ENCODE peak calls at places on chromosomes 11 and 22, in five cellular contexts. A is brain microvascular endothelial cell; G is SK-N-SH; L is CD4-positive, alpha-beta T cell; H is dorsolateral prefrontal cortex. S is an unnamed sample.

GRCh38 chr11:130425156-130425555 is 3.3 kb downstream of the ADAMTS8 start:
- DNase-seq in A (no peak), G (no peak), L (no peak), H (no peak), S (no peak)

GRCh38 chr11:27914080-27914479 is 193.9 kb downstream of the KIF18A start:
- DNase-seq in A (no peak), G (no peak), L (no peak), H (no peak), S (no peak)

GRCh38 chr11:67079065-67079464 is 22.4 kb downstream of the RHOD start:
- DNase-seq in A (no peak), G (no peak), L (no peak), H (no peak), S (no peak)

GRCh38 chr11:9528141-9528511 is 45.3 kb upstream of the WEE1 start:
- DNase-seq in A (no peak), G (no peak), L (no peak), H (no peak), S (no peak)

GRCh38 chr22:41816241-41816640 is 15.8 kb downstream of the CCDC134 start:
- DNase-seq in A (no peak), G (no peak), L (no peak), H (no peak), S (no peak)

GRCh38 chr11:47470671-47471070 is 21.7 kb upstream of the RAPSN start:
- DNase-seq in A (no peak), G (no peak), L (no peak), H (no peak), S (no peak)

GRCh38 chr11:40722179-40722795 is 737.2 kb downstream of the LRRC4C start:
- DNase-seq in A (no peak), G (peak), L (no peak), H (no peak), S (no peak)

GRCh38 chr11:75223954-75224643 is 16.5 kb upstream of the TPBGL start:
- DNase-seq in A (no peak), G (no peak), L (no peak), H (no peak), S (no peak)

GRCh38 chr22:27639180-27640086 is 162.1 kb downstream of the MN1 start:
- DNase-seq in A (no peak), G (no peak), L (no peak), H (no peak), S (no peak)

GRCh38 chr22:42929838-42930155 is 72.7 kb upstream of the ARFGAP3 start:
- DNase-seq in A (no peak), G (no peak), L (no peak), H (no peak), S (no peak)

GRCh38 chr22:42928969-42929837 is 72.1 kb upstream of the ARFGAP3 start:
- DNase-seq in A (no peak), G (no peak), L (no peak), H (no peak), S (no peak)

GRCh38 chr22:42931421-42932196 is 74.5 kb upstream of the ARFGAP3 start:
- DNase-seq in A (no peak), G (no peak), L (no peak), H (no peak), S (no peak)

GRCh38 chr22:42932197-42932519 is 75.1 kb upstream of the ARFGAP3 start:
- DNase-seq in A (no peak), G (no peak), L (no peak), H (no peak), S (no peak)

GRCh38 chr22:42930810-42931420 is 73.8 kb upstream of the ARFGAP3 start:
- DNase-seq in A (peak), G (no peak), L (no peak), H (no peak), S (no peak)
- TF ChIP-seq CTCF in A (peak), G (peak), L (no peak), H (no peak), S (no peak)

GRCh38 chr22:24379536-24379935 is 47.9 kb upstream of the ADORA2A start:
- DNase-seq in A (no peak), G (no peak), L (no peak), H (no peak), S (no peak)

GRCh38 chr22:24376002-24376401 is 51.4 kb upstream of the ADORA2A start:
- DNase-seq in A (no peak), G (no peak), L (no peak), H (no peak), S (no peak)

GRCh38 chr22:24376606-24377005 is 50.8 kb upstream of the ADORA2A start:
- DNase-seq in A (no peak), G (no peak), L (no peak), H (no peak), S (no peak)

GRCh38 chr22:24383061-24383460 is 44.3 kb upstream of the ADORA2A start:
- DNase-seq in A (no peak), G (no peak), L (no peak), H (no peak), S (no peak)

GRCh38 chr22:24380220-24381218 is 46.9 kb upstream of the ADORA2A start:
- DNase-seq in A (no peak), G (no peak), L (no peak), H (no peak), S (no peak)
- H3K27ac ChIP-seq in A (no peak), G (peak), L (no peak), H (no peak), S (no peak)

GRCh38 chr11:121576531-121576930 is 123.8 kb upstream of the SORL1-AS1 start:
- DNase-seq in A (no peak), G (no peak), L (no peak), H (no peak), S (no peak)
- TF ChIP-seq CTCF in A (no peak), G (no peak), L (no peak), H (no peak), S (no peak)

DNA sequence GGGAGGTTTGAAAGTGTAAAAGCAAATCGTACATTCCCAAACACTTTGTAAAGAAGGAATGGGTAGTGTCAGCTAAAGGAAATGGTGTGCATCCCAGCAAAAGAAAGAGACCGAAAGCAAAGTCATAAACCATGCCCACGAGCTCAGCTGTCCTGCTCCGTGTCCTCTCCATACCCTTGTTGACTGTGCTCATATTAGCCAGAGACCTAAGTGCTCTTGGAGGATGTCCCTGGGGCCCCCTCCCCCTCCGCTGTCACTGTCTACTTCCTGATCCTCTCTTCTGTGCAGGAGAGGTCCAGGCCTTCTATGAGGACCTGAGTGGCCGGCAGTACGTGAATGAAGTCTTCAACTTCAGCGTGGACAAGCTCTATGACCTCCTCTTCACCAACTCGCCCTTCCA is 46.1 kb downstream of the SCN3B start:
- DNase-seq in A (no peak), G (no peak), L (no peak), H (no peak), S (no peak)
- H3K27ac ChIP-seq in A (no peak), G (no peak), L (no peak), H (no peak), S (no peak)

DNA sequence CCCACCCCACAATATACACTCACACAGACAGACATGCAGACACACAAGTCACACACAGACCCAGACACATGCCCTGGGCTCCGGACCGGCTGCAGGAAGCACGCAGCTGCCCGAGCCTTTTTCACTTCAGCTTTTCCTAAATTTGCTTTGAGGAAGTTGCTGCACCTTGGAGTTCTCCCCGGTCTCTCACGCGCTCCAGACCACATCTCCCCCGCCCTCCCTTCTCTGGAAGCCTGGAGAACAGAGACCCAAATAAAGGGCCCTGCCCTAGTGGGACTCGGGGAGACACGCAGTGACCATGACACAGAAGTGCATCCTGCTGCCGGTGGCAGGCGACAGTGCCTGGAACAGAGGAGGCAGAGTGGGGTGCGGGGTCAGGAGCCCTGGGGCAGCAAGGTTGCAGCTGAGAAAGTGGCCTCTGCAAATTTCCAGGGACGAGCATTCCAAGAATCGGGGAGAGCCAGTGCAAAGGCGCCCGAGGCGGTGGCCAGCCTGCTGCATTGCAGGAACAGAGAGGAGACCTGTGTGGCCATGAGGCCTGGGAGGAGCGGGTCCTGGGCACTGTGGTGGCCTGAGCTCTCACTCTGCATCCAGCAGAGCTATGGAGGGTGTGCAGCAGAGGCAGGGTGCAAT is 19.1 kb downstream of the RPL3 start:
- DNase-seq in A (no peak), G (no peak), L (no peak), H (no peak), S (no peak)
- TF ChIP-seq CTCF in A (no peak), G (no peak), L (no peak), H (no peak), S (no peak)

GRCh38 chr22:43829904-43830851 is 18.1 kb upstream of the EFCAB6 start:
- DNase-seq in A (no peak), G (peak), L (no peak), H (no peak), S (no peak)

GRCh38 chr22:43827926-43828710 is 16.0 kb upstream of the EFCAB6 start:
- DNase-seq in A (no peak), G (no peak), L (no peak), H (no peak), S (no peak)

GRCh38 chr22:43830931-43831560 is 18.9 kb upstream of the EFCAB6 start:
- DNase-seq in A (no peak), G (no peak), L (no peak), H (peak), S (no peak)

GRCh38 chr22:43828711-43829447 is 16.8 kb upstream of the EFCAB6 start:
- DNase-seq in A (peak), G (peak), L (no peak), H (no peak), S (no peak)

GRCh38 chr22:43829448-43829821 is 17.3 kb upstream of the EFCAB6 start:
- DNase-seq in A (no peak), G (peak), L (no peak), H (no peak), S (no peak)
- H3K27ac ChIP-seq in A (no peak), G (no peak), L (no peak), H (peak), S (peak)

GRCh38 chr11:124761301-124762021 is 629 bp downstream of the ESAM start:
- DNase-seq in A (no peak), G (no peak), L (no peak), H (no peak), S (no peak)
- TF ChIP-seq CTCF in A (no peak), G (no peak), L (no peak), H (no peak), S (no peak)